ENCODE peak calls at places on chromosomes 3 and 15, in eight cellular contexts. One of them, this sample, is unnamed.

GRCh38 chr3:159807137-159808028 is 181.3 kb upstream of the IL12A start:
- DNase-seq in upper lobe of right lung: no peak
- DNase-seq in coronary artery: no peak
- DNase-seq in heart left ventricle: no peak
- DNase-seq in colonic mucosa: no peak
- DNase-seq in RWPE1: no peak
- DNase-seq in A673: no peak
- DNase-seq in substantia nigra: no peak
- DNase-seq in this sample: no peak

GRCh38 chr3:37217098-37217849 is 42.9 kb upstream of the LRRFIP2 start:
- DNase-seq in upper lobe of right lung: no peak
- DNase-seq in coronary artery: no peak
- DNase-seq in heart left ventricle: no peak
- DNase-seq in colonic mucosa: no peak
- DNase-seq in RWPE1: no peak
- DNase-seq in A673: no peak
- DNase-seq in substantia nigra: no peak
- DNase-seq in this sample: no peak

GRCh38 chr3:134039161-134039862 is 9.6 kb upstream of the SLCO2A1 start:
- DNase-seq in upper lobe of right lung: no peak
- DNase-seq in coronary artery: peak; percentile 46
- DNase-seq in heart left ventricle: peak; percentile 64
- DNase-seq in colonic mucosa: peak; percentile 87
- DNase-seq in RWPE1: peak; percentile 20
- DNase-seq in A673: no peak
- DNase-seq in substantia nigra: no peak
- DNase-seq in this sample: no peak

GRCh38 chr3:37031115-37031682 is 37.9 kb downstream of the MLH1 start:
- DNase-seq in upper lobe of right lung: no peak
- DNase-seq in coronary artery: no peak
- DNase-seq in heart left ventricle: no peak
- DNase-seq in colonic mucosa: no peak
- DNase-seq in RWPE1: no peak
- DNase-seq in A673: no peak
- DNase-seq in substantia nigra: no peak
- DNase-seq in this sample: no peak

GRCh38 chr15:93980149-93980911 is 251.0 kb upstream of the MCTP2 start:
- DNase-seq in upper lobe of right lung: no peak
- DNase-seq in coronary artery: no peak
- DNase-seq in heart left ventricle: no peak
- DNase-seq in colonic mucosa: no peak
- DNase-seq in RWPE1: no peak
- DNase-seq in A673: peak; percentile 15
- DNase-seq in substantia nigra: no peak
- DNase-seq in this sample: no peak

GRCh38 chr3:183477801-183478456 is 49.5 kb upstream of the MCF2L2 start:
- DNase-seq in upper lobe of right lung: no peak
- DNase-seq in coronary artery: no peak
- DNase-seq in heart left ventricle: no peak
- DNase-seq in colonic mucosa: no peak
- DNase-seq in RWPE1: no peak
- DNase-seq in A673: no peak
- DNase-seq in substantia nigra: no peak
- DNase-seq in this sample: no peak

GRCh38 chr15:86735244-86736040 is 655.8 kb downstream of the AGBL1 start:
- DNase-seq in upper lobe of right lung: no peak
- DNase-seq in coronary artery: no peak
- DNase-seq in heart left ventricle: no peak
- DNase-seq in colonic mucosa: peak; percentile 41
- DNase-seq in RWPE1: peak; percentile 19
- DNase-seq in A673: no peak
- DNase-seq in substantia nigra: no peak
- DNase-seq in this sample: no peak

GRCh38 chr3:21752749-21753347 is 1.8 kb upstream of the ZNF385D start:
- DNase-seq in upper lobe of right lung: no peak
- DNase-seq in coronary artery: no peak
- DNase-seq in heart left ventricle: no peak
- DNase-seq in colonic mucosa: no peak
- DNase-seq in RWPE1: no peak
- DNase-seq in A673: peak; percentile 15
- DNase-seq in substantia nigra: no peak
- DNase-seq in this sample: no peak

GRCh38 chr3:127747751-127748521 is 74.4 kb downstream of the MGLL start:
- DNase-seq in upper lobe of right lung: peak; percentile 84
- DNase-seq in coronary artery: peak; percentile 92
- DNase-seq in heart left ventricle: peak; percentile 83
- DNase-seq in colonic mucosa: peak; percentile 85
- DNase-seq in RWPE1: peak; percentile 73
- DNase-seq in A673: no peak
- DNase-seq in substantia nigra: no peak
- DNase-seq in this sample: no peak

GRCh38 chr3:30231277-30232141 is 374.9 kb upstream of the TGFBR2 start:
- DNase-seq in upper lobe of right lung: no peak
- DNase-seq in coronary artery: no peak
- DNase-seq in heart left ventricle: no peak
- DNase-seq in colonic mucosa: no peak
- DNase-seq in RWPE1: no peak
- DNase-seq in A673: no peak
- DNase-seq in substantia nigra: no peak
- DNase-seq in this sample: no peak

GRCh38 chr3:170584585-170585007 is 1.3 kb downstream of the SLC7A14 start:
- DNase-seq in upper lobe of right lung: peak; percentile 82
- DNase-seq in coronary artery: no peak
- DNase-seq in heart left ventricle: peak; percentile 75
- DNase-seq in colonic mucosa: peak; percentile 62
- DNase-seq in RWPE1: peak; percentile 77
- DNase-seq in A673: peak; percentile 72
- DNase-seq in substantia nigra: peak; percentile 5
- DNase-seq in this sample: peak; percentile 29

GRCh38 chr15:95018888-95019545 is 787.7 kb downstream of the MCTP2 start:
- DNase-seq in upper lobe of right lung: no peak
- DNase-seq in coronary artery: no peak
- DNase-seq in heart left ventricle: no peak
- DNase-seq in colonic mucosa: no peak
- DNase-seq in RWPE1: peak; percentile 55
- DNase-seq in A673: no peak
- DNase-seq in substantia nigra: no peak
- DNase-seq in this sample: no peak

GRCh38 chr3:194930439-194931204 is 244.9 kb downstream of the FAM43A start:
- DNase-seq in upper lobe of right lung: no peak
- DNase-seq in coronary artery: no peak
- DNase-seq in heart left ventricle: no peak
- DNase-seq in colonic mucosa: peak; percentile 12
- DNase-seq in RWPE1: peak; percentile 30
- DNase-seq in A673: peak; percentile 89
- DNase-seq in substantia nigra: no peak
- DNase-seq in this sample: no peak

GRCh38 chr3:78823859-78824258 is 943.9 kb downstream of the ROBO1 start:
- DNase-seq in upper lobe of right lung: no peak
- DNase-seq in coronary artery: no peak
- DNase-seq in heart left ventricle: no peak
- DNase-seq in colonic mucosa: no peak
- DNase-seq in RWPE1: peak; percentile 14
- DNase-seq in A673: no peak
- DNase-seq in substantia nigra: no peak
- DNase-seq in this sample: no peak

GRCh38 chr15:51706931-51707608 is 25.8 kb downstream of the SCG3 start:
- DNase-seq in upper lobe of right lung: no peak
- DNase-seq in coronary artery: no peak
- DNase-seq in heart left ventricle: no peak
- DNase-seq in colonic mucosa: no peak
- DNase-seq in RWPE1: no peak
- DNase-seq in A673: no peak
- DNase-seq in substantia nigra: no peak
- DNase-seq in this sample: no peak

GRCh38 chr15:47718474-47719440 is 1.5 kb downstream of the SEMA6D start:
- DNase-seq in upper lobe of right lung: peak; percentile 59
- DNase-seq in coronary artery: no peak
- DNase-seq in heart left ventricle: peak; percentile 61
- DNase-seq in colonic mucosa: peak; percentile 61
- DNase-seq in RWPE1: peak; percentile 22
- DNase-seq in A673: peak; percentile 49
- DNase-seq in substantia nigra: peak; percentile 20
- DNase-seq in this sample: peak; percentile 16

GRCh38 chr15:51536965-51537574 is 85.5 kb downstream of the DMXL2 start:
- DNase-seq in upper lobe of right lung: no peak
- DNase-seq in coronary artery: no peak
- DNase-seq in heart left ventricle: no peak
- DNase-seq in colonic mucosa: no peak
- DNase-seq in RWPE1: peak; percentile 23
- DNase-seq in A673: peak; percentile 17
- DNase-seq in substantia nigra: no peak
- DNase-seq in this sample: no peak

GRCh38 chr3:10025205-10026083 is 793 bp upstream of the FANCD2 start:
- DNase-seq in upper lobe of right lung: no peak
- DNase-seq in coronary artery: no peak
- DNase-seq in heart left ventricle: no peak
- DNase-seq in colonic mucosa: no peak
- DNase-seq in RWPE1: no peak
- DNase-seq in A673: no peak
- DNase-seq in substantia nigra: no peak
- DNase-seq in this sample: no peak
- H3K27ac ChIP-seq in upper lobe of right lung: peak overlapping the region; percentile 82
- H3K27ac ChIP-seq in coronary artery: peak overlapping the region; percentile 35
- H3K27ac ChIP-seq in heart left ventricle: peak overlapping the region; percentile 76
- H3K27ac ChIP-seq in colonic mucosa: peak overlapping the region; percentile 66
- H3K27ac ChIP-seq in RWPE1: peak overlapping the region; percentile 80
- H3K27ac ChIP-seq in A673: peak overlapping the region; percentile 91
- H3K27ac ChIP-seq in substantia nigra: peak overlapping the region; percentile 80
- H3K27ac ChIP-seq in this sample: no peak overlapping the region

GRCh38 chr3:177191108-177191779 is 6.0 kb downstream of the TBL1XR1 start:
- DNase-seq in upper lobe of right lung: no peak
- DNase-seq in coronary artery: no peak
- DNase-seq in heart left ventricle: no peak
- DNase-seq in colonic mucosa: no peak
- DNase-seq in RWPE1: no peak
- DNase-seq in A673: no peak
- DNase-seq in substantia nigra: no peak
- DNase-seq in this sample: no peak
- H3K27ac ChIP-seq in upper lobe of right lung: no peak overlapping the region
- H3K27ac ChIP-seq in coronary artery: peak overlapping the region; percentile 57
- H3K27ac ChIP-seq in heart left ventricle: peak overlapping the region; percentile 1
- H3K27ac ChIP-seq in colonic mucosa: no peak overlapping the region
- H3K27ac ChIP-seq in RWPE1: peak overlapping the region; percentile 25
- H3K27ac ChIP-seq in A673: peak overlapping the region; percentile 12
- H3K27ac ChIP-seq in substantia nigra: no peak overlapping the region
- H3K27ac ChIP-seq in this sample: peak overlapping the region; percentile 24

GRCh38 chr15:99983894-99984293 is 250.7 kb upstream of the LYSMD4 start:
- DNase-seq in upper lobe of right lung: no peak
- DNase-seq in coronary artery: no peak
- DNase-seq in heart left ventricle: no peak
- DNase-seq in colonic mucosa: no peak
- DNase-seq in RWPE1: no peak
- DNase-seq in A673: peak; percentile 30
- DNase-seq in substantia nigra: no peak
- DNase-seq in this sample: no peak

GRCh38 chr15:99981839-99982658 is 248.8 kb upstream of the LYSMD4 start:
- DNase-seq in upper lobe of right lung: no peak
- DNase-seq in coronary artery: no peak
- DNase-seq in heart left ventricle: no peak
- DNase-seq in colonic mucosa: no peak
- DNase-seq in RWPE1: no peak
- DNase-seq in A673: no peak
- DNase-seq in substantia nigra: no peak
- DNase-seq in this sample: no peak

GRCh38 chr15:99982662-99983061 is 249.4 kb upstream of the LYSMD4 start:
- DNase-seq in upper lobe of right lung: no peak
- DNase-seq in coronary artery: no peak
- DNase-seq in heart left ventricle: no peak
- DNase-seq in colonic mucosa: no peak
- DNase-seq in RWPE1: no peak
- DNase-seq in A673: no peak
- DNase-seq in substantia nigra: no peak
- DNase-seq in this sample: no peak

GRCh38 chr15:99984491-99985243 is 251.4 kb upstream of the LYSMD4 start:
- DNase-seq in upper lobe of right lung: no peak
- DNase-seq in coronary artery: no peak
- DNase-seq in heart left ventricle: peak; percentile 24
- DNase-seq in colonic mucosa: no peak
- DNase-seq in RWPE1: no peak
- DNase-seq in A673: no peak
- DNase-seq in substantia nigra: no peak
- DNase-seq in this sample: no peak

DNA sequence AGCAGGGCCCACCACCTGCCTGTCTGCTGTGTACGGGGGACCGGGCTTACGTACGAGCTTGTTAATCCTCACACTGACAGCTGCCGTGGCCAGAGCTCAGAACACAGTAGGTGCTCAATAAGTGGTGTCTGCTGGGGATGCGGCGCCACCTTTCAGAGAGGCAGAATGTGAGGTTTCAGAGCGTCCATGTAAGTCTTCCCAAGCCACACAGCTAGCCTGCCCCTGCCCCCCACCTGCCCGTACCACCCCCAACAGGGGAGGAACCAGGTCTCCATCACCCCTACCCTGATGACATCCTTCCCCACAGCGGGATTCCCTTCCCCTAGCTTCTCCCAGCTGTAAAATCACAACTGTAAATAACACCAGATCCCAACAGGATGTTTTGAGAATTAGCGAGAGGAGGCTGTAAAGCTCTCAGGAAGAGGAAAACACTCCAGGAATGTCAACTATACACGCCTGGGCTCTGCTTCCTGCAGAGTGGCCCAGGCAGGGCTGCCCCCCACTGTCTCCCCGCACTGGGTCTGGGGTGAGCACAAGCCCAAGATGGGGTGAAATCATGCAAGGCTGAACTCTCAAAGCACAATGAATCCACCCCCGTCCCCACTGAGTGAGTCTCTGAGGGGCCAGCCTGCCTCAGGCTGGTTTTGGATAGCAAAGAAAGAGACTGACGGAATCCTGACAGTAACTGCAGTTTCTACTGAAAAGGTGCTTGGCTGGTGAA is 250.1 kb upstream of the LYSMD4 start:
- DNase-seq in upper lobe of right lung: no peak
- DNase-seq in coronary artery: no peak
- DNase-seq in heart left ventricle: no peak
- DNase-seq in colonic mucosa: no peak
- DNase-seq in RWPE1: no peak
- DNase-seq in A673: peak; percentile 12
- DNase-seq in substantia nigra: no peak
- DNase-seq in this sample: no peak
- H3K27ac ChIP-seq in upper lobe of right lung: peak overlapping the region; percentile 47
- H3K27ac ChIP-seq in coronary artery: no peak overlapping the region
- H3K27ac ChIP-seq in heart left ventricle: peak overlapping the region; percentile 72
- H3K27ac ChIP-seq in colonic mucosa: no peak overlapping the region
- H3K27ac ChIP-seq in RWPE1: no peak overlapping the region
- H3K27ac ChIP-seq in A673: no peak overlapping the region
- H3K27ac ChIP-seq in substantia nigra: no peak overlapping the region
- H3K27ac ChIP-seq in this sample: no peak overlapping the region

DNA sequence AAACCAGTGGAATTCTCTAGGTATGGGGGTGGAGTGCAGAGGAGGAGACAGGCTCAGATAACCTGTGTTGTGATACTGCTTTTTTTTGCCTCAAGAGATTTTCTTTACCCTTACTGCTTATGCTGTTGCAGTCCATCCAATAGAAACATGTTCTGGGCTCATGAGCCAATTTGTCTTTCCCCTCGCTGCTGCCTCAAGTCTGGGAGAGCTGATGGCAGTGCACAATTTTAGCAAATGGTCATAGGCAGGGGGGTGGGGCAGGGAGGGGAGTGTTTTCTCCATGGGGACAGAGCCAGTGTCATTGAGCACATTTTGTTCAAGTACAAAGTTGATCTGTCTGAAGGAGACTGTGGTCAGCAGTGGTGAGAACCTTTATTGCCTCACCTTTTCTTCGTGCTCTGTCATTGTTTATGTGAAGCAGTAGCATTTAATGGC is 134.9 kb downstream of the MBNL1 start:
- DNase-seq in upper lobe of right lung: peak; percentile 68
- DNase-seq in coronary artery: peak; percentile 96
- DNase-seq in heart left ventricle: no peak
- DNase-seq in colonic mucosa: no peak
- DNase-seq in RWPE1: no peak
- DNase-seq in A673: no peak
- DNase-seq in substantia nigra: peak; percentile 21
- DNase-seq in this sample: peak; percentile 20
- H3K27ac ChIP-seq in upper lobe of right lung: peak overlapping the region; percentile 63
- H3K27ac ChIP-seq in coronary artery: peak overlapping the region; percentile 65
- H3K27ac ChIP-seq in heart left ventricle: peak overlapping the region; percentile 84
- H3K27ac ChIP-seq in colonic mucosa: no peak overlapping the region
- H3K27ac ChIP-seq in RWPE1: no peak overlapping the region
- H3K27ac ChIP-seq in A673: no peak overlapping the region
- H3K27ac ChIP-seq in substantia nigra: peak overlapping the region; percentile 32
- H3K27ac ChIP-seq in this sample: peak overlapping the region; percentile 79

This sample was measured in caudate nucleus.